ENCODE peak calls at places on chromosome 19, in six cellular contexts. P, V, T, J, R and F are unnamed samples.

GRCh38 chr19:28949535-28949934 is 263.4 kb downstream of the UQCRFS1 start:
- DNase-seq in J (no peak), P (no peak), R (no peak), V (no peak), T (no peak), F (no peak)

GRCh38 chr19:29442910-29443309 is 82.9 kb upstream of the VSTM2B start:
- DNase-seq in R (no peak), J (no peak), T (no peak), P (no peak), V (no peak), F (no peak)

GRCh38 chr19:15488489-15489226 is 9.4 kb upstream of the PGLYRP2 start:
- DNase-seq in V (no peak), P (peak; percentile 26), J (no peak), T (peak; percentile 58), R (peak; percentile 67), F (no peak)

GRCh38 chr19:35419046-35419445 is 29.0 kb upstream of the FFAR2 start:
- DNase-seq in J (no peak), R (no peak), V (no peak), P (no peak), T (no peak), F (no peak)

GRCh38 chr19:51681286-51681956 is 11.7 kb upstream of the SPACA6 start:
- DNase-seq in P (no peak), T (no peak), V (no peak), R (no peak), J (no peak), F (peak; percentile 35)

GRCh38 chr19:5193192-5193591 is 147.4 kb downstream of the PTPRS start:
- DNase-seq in T (no peak), R (no peak), P (no peak), J (no peak), V (no peak), F (no peak)

GRCh38 chr19:14544977-14545715 is 15.8 kb downstream of the TECR start:
- DNase-seq in V (peak; percentile 96), P (no peak), J (no peak), T (peak; percentile 99), R (peak; percentile 75), F (peak; percentile 56)

GRCh38 chr19:29666634-29667389 is 1.6 kb downstream of the PLEKHF1 start:
- DNase-seq in R (peak; percentile 67), T (peak; percentile 61), P (peak; percentile 87), J (peak; percentile 79), V (peak; percentile 77), F (peak; percentile 82)

GRCh38 chr19:29858000-29858596 is 46.3 kb downstream of the CCNE1 start:
- DNase-seq in J (no peak), T (no peak), V (peak; percentile 58), P (no peak), R (peak; percentile 53), F (no peak)

GRCh38 chr19:3557461-3558248 is at the start of gene MFSD12:
- DNase-seq in T (peak; percentile 93), P (peak; percentile 95), R (peak; percentile 97), V (peak; percentile 96), J (peak; percentile 94), F (peak; percentile 96)

GRCh38 chr19:3359850-3360493 is 6.4 kb upstream of the NFIC start:
- DNase-seq in P (no peak), T (no peak), R (no peak), V (no peak), J (peak; percentile 72), F (peak; percentile 69)

GRCh38 chr19:1775951-1776605 is 22.8 kb downstream of the ONECUT3 start:
- DNase-seq in T (no peak), P (no peak), R (no peak), V (no peak), J (no peak), F (no peak)

GRCh38 chr19:54248016-54248601 is 5.5 kb upstream of the LILRA6 start:
- DNase-seq in P (no peak), V (peak; percentile 55), T (peak; percentile 34), J (no peak), R (no peak), F (no peak)

GRCh38 chr19:54162241-54162805 is 2.8 kb upstream of the LENG1 start:
- DNase-seq in V (peak; percentile 96), P (peak; percentile 82), J (peak; percentile 89), R (peak; percentile 87), T (peak; percentile 68), F (peak; percentile 82)

GRCh38 chr19:38634757-38635482 is 12.5 kb upstream of the ACTN4 start:
- DNase-seq in V (peak; percentile 76), T (no peak), J (peak; percentile 85), R (peak; percentile 76), P (peak; percentile 81), F (peak; percentile 82)

GRCh38 chr19:5345895-5346386 is 5.3 kb upstream of the PTPRS start:
- DNase-seq in R (no peak), T (no peak), J (no peak), P (no peak), V (no peak), F (no peak)

GRCh38 chr19:8017808-8018207 is 12.4 kb upstream of the ELAVL1 start:
- DNase-seq in J (no peak), V (no peak), P (no peak), R (no peak), T (no peak), F (no peak)

GRCh38 chr19:29442094-29442493 is 83.7 kb upstream of the VSTM2B start:
- DNase-seq in J (no peak), V (no peak), T (no peak), R (no peak), P (no peak), F (no peak)

DNA sequence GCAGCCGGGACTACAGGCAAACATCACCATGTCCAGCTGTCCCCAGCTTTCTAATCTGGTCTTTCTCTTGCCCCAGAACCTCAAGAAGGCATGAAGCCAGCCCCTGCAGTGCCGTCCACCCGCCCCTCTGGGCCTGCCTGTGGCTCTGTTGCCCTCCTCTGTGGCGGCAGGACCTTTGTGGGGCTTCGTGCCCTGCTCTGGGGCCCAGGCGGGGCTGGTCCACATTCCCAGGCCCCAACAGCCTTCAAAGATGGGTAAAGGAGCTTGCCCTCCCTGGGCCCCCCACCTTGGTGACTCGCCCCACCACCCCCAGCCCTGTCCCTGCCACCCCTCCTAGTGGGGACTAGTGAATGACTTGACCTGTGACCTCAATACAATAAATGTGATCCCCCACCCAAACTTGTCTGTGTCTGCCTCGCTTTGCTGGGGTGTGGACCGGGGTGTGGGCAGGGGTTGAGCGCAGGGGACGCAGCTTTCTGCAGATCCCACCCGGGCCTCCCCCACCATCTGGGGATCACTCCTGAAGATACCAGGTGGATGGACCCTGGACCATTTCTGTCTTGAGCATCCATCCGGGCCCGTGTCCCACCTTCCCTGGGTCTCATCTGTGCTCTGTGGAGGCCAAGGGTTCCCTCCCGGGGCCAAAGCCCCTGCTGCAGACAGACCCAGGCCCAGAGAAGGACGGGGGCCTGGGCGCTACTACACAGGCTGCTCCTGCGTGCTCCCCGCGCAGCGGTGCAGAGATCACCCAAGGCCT is 15.3 kb downstream of the PRKCSH start:
- DNase-seq in T (no peak), P (no peak), R (no peak), V (no peak), J (peak; percentile 26), F (no peak)
- TF ChIP-seq POLR2A in T (no peak), P (no peak), R (no peak), V (no peak), J (no peak), F (no peak)

DNA sequence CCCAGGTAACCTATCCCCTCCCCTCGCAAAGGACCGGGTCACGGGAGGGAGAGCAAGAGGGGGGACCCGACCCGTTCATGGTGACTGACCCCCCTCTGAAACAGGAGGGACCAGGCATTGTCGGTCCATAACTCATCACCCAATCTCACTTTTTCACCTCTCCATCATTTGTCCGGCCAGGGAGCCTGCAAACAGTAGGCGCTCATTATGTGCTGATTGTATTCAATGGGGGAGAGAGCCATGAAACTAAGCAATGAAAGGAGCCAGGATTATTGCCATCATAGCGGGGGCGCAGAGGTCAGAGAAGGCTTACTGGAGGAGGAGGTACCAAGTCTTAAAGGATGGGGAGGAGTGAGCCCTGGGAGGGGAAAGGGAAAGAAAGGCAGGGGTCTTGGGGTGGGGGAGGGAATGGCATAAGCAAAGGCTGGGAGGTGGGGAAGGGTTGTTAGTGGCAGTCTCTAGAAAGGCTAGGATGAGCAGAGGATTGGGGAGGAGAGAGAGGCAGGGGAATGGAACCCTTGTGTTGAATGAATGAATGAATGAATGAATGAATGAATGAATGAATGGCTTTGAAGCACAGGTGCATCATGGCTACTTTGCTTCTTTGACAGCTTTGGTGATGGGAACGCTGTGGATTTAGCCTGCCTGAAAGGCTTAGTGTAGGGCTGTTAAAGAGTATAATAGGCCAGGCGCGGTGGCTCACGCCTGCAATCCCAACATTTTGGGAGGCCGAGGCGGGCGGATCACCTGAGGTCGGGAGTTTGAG is 1.4 kb downstream of the SHFL start:
- DNase-seq in J (no peak), T (no peak), V (no peak), P (no peak), R (no peak), F (no peak)
- TF ChIP-seq POLR2A in J (no peak), T (no peak), V (no peak), P (no peak), R (no peak), F (no peak)

DNA sequence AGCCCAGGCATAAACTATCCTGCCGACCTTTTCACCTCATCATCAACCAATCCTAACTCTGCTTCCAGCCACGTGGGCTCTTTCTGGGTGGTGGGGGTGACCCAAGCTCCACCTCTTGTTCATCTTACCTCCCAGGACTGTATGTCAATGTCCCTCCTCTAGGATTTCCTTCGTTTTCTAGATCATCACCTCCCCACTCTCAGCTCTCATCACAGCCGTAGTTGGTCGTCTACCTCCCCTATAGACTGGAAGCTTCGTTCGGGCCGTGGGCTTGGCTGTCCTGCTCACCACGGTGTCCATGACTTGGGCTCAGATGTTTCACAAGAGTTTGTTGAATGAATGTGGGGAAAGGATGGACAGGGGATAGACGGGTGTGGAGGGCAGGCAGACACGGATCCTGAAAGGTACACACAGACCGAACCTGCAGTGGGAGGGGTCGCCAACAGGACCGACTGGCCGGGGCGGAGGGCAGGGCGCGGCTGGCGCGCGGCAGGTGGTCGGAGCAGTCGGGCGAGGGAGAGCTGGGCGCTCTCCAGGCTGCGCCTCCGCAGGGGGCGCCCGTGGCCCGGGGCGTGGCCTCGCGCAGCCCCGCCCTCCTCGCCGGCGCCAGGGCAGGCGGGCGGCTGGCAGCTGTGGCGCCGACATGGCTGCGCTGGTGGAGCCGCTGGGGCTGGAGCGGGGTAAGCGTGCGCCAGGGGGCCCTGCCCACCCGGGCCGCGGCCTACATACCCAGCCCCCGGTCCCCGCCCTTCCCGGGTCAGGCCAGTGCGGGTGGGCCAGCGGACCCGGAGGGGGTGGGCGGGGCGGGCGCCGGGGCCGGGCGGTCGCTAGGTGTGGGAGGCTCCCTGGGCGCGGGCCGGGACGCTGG is at the start of gene LIN7B:
- DNase-seq in P (peak; percentile 70), J (peak; percentile 82), T (peak; percentile 58), V (peak; percentile 69), R (no peak), F (peak; percentile 70)
- TF ChIP-seq POLR2A in P (peak; percentile 55), J (no peak), T (peak; percentile 23), V (no peak), R (no peak), F (peak; percentile 35)

DNA sequence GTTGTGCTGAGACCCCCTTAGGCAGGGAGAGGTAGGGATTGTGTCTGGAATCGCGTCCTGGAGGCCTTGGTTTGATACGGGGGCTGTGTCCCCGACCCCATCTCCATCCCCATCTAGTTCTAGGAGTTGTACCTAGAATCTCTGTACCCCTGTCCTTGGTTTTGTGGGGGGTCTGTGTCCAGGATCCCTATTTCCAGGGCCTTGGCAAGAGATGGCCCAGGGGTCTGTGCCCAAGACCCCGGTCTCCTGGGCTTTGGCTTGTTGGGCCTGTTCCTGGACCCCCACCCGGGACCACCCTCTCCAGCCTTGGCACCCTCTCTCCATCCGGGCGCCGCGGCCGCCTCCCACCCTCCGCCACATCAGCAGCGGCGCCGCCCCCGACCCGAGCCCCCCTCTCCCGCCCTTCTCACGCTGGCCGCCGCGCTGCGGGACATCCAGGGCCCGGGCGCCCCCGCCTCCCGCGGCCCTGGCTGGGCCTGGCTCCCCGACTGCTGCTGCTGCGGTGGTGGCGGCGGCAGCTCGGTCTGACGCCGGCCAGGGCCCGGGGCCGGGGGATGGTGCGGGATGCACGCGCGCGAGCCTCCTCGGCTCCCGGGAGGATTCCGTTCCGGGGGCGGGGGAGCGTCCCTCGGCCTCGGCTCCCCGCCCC is at the start of gene NUMBL:
- DNase-seq in T (no peak), R (no peak), V (no peak), P (no peak), J (no peak), F (no peak)
- TF ChIP-seq POLR2A in T (peak; percentile 68), R (no peak), V (no peak), P (peak; percentile 84), J (peak; percentile 74), F (no peak)